ENCODE peak calls at places on chromosomes 6 and 20, in eight cellular contexts. One of them, this sample, is unnamed.
A peak's percentile ranks its signal among the peaks of the same experiment; 100 is the strongest.

GRCh38 chr6:152748843-152749242 is 1.8 kb upstream of the VIP start:
- DNase-seq in GM20000: no peak
- DNase-seq in HFF-Myc: no peak
- DNase-seq in CD4-positive, CD25-positive, alpha-beta regulatory T cell: no peak
- DNase-seq in IMR-90: peak; percentile 33
- DNase-seq in activated T-cell treated with anti-CD3 and anti-CD28 coated beads, Interleukin-2, amount 50 U/mL, for 4 hours: no peak
- DNase-seq in T follicular helper cell: no peak
- DNase-seq in pons: peak; percentile 42
- DNase-seq in this sample: no peak

GRCh38 chr20:57912227-57912582 is 202.4 kb upstream of the PMEPA1 start:
- DNase-seq in GM20000: no peak
- DNase-seq in HFF-Myc: no peak
- DNase-seq in activated T-cell treated with anti-CD3 and anti-CD28 coated beads, Interleukin-2, amount 50 U/mL, for 4 hours: no peak
- DNase-seq in CD4-positive, CD25-positive, alpha-beta regulatory T cell: no peak
- DNase-seq in IMR-90: no peak
- DNase-seq in pons: no peak
- DNase-seq in T follicular helper cell: no peak
- DNase-seq in this sample: no peak

GRCh38 chr6:122660296-122660695 is 50.1 kb downstream of the PKIB start:
- DNase-seq in GM20000: no peak
- DNase-seq in IMR-90: no peak
- DNase-seq in activated T-cell treated with anti-CD3 and anti-CD28 coated beads, Interleukin-2, amount 50 U/mL, for 4 hours: no peak
- DNase-seq in T follicular helper cell: no peak
- DNase-seq in CD4-positive, CD25-positive, alpha-beta regulatory T cell: no peak
- DNase-seq in HFF-Myc: no peak
- DNase-seq in pons: no peak
- DNase-seq in this sample: no peak

GRCh38 chr6:116511424-116512131 is at the start of gene CALHM5:
- DNase-seq in T follicular helper cell: no peak
- DNase-seq in pons: peak; percentile 48
- DNase-seq in IMR-90: peak; percentile 94
- DNase-seq in GM20000: no peak
- DNase-seq in HFF-Myc: peak; percentile 80
- DNase-seq in activated T-cell treated with anti-CD3 and anti-CD28 coated beads, Interleukin-2, amount 50 U/mL, for 4 hours: no peak
- DNase-seq in CD4-positive, CD25-positive, alpha-beta regulatory T cell: no peak
- DNase-seq in this sample: no peak

GRCh38 chr6:141056945-141057635 is 1075.6 kb upstream of the GJE1 start:
- DNase-seq in T follicular helper cell: no peak
- DNase-seq in CD4-positive, CD25-positive, alpha-beta regulatory T cell: no peak
- DNase-seq in pons: no peak
- DNase-seq in GM20000: no peak
- DNase-seq in HFF-Myc: no peak
- DNase-seq in IMR-90: no peak
- DNase-seq in activated T-cell treated with anti-CD3 and anti-CD28 coated beads, Interleukin-2, amount 50 U/mL, for 4 hours: no peak
- DNase-seq in this sample: no peak

GRCh38 chr20:53714524-53714923 is 120.9 kb upstream of the ZNF217 start:
- DNase-seq in GM20000: no peak
- DNase-seq in CD4-positive, CD25-positive, alpha-beta regulatory T cell: no peak
- DNase-seq in activated T-cell treated with anti-CD3 and anti-CD28 coated beads, Interleukin-2, amount 50 U/mL, for 4 hours: no peak
- DNase-seq in pons: no peak
- DNase-seq in IMR-90: no peak
- DNase-seq in T follicular helper cell: no peak
- DNase-seq in HFF-Myc: no peak
- DNase-seq in this sample: no peak

GRCh38 chr6:117627533-117627932 is 25.2 kb upstream of the GOPC start:
- DNase-seq in IMR-90: no peak
- DNase-seq in T follicular helper cell: no peak
- DNase-seq in HFF-Myc: no peak
- DNase-seq in GM20000: no peak
- DNase-seq in CD4-positive, CD25-positive, alpha-beta regulatory T cell: no peak
- DNase-seq in pons: no peak
- DNase-seq in activated T-cell treated with anti-CD3 and anti-CD28 coated beads, Interleukin-2, amount 50 U/mL, for 4 hours: no peak
- DNase-seq in this sample: no peak

GRCh38 chr6:40444811-40445210 is 142.4 kb downstream of the LRFN2 start:
- DNase-seq in CD4-positive, CD25-positive, alpha-beta regulatory T cell: no peak
- DNase-seq in pons: no peak
- DNase-seq in HFF-Myc: no peak
- DNase-seq in GM20000: no peak
- DNase-seq in activated T-cell treated with anti-CD3 and anti-CD28 coated beads, Interleukin-2, amount 50 U/mL, for 4 hours: no peak
- DNase-seq in IMR-90: no peak
- DNase-seq in T follicular helper cell: no peak
- DNase-seq in this sample: no peak

GRCh38 chr6:16799279-16800193 is 38.3 kb upstream of the ATXN1 start:
- DNase-seq in CD4-positive, CD25-positive, alpha-beta regulatory T cell: no peak
- DNase-seq in IMR-90: peak; percentile 49
- DNase-seq in activated T-cell treated with anti-CD3 and anti-CD28 coated beads, Interleukin-2, amount 50 U/mL, for 4 hours: no peak
- DNase-seq in HFF-Myc: no peak
- DNase-seq in T follicular helper cell: no peak
- DNase-seq in pons: no peak
- DNase-seq in GM20000: no peak
- DNase-seq in this sample: no peak

GRCh38 chr20:57948177-57948955 is 238.6 kb upstream of the PMEPA1 start:
- DNase-seq in CD4-positive, CD25-positive, alpha-beta regulatory T cell: no peak
- DNase-seq in T follicular helper cell: no peak
- DNase-seq in activated T-cell treated with anti-CD3 and anti-CD28 coated beads, Interleukin-2, amount 50 U/mL, for 4 hours: no peak
- DNase-seq in pons: no peak
- DNase-seq in HFF-Myc: no peak
- DNase-seq in GM20000: no peak
- DNase-seq in IMR-90: no peak
- DNase-seq in this sample: no peak

GRCh38 chr6:147081210-147081609 is 123.0 kb upstream of the STXBP5 start:
- DNase-seq in T follicular helper cell: no peak
- DNase-seq in CD4-positive, CD25-positive, alpha-beta regulatory T cell: no peak
- DNase-seq in HFF-Myc: no peak
- DNase-seq in activated T-cell treated with anti-CD3 and anti-CD28 coated beads, Interleukin-2, amount 50 U/mL, for 4 hours: no peak
- DNase-seq in pons: no peak
- DNase-seq in GM20000: no peak
- DNase-seq in IMR-90: no peak
- DNase-seq in this sample: no peak

GRCh38 chr6:144013486-144013909 is 5.4 kb upstream of the PLAGL1 start:
- DNase-seq in pons: peak; percentile 77
- DNase-seq in T follicular helper cell: peak; percentile 44
- DNase-seq in HFF-Myc: peak; percentile 77
- DNase-seq in CD4-positive, CD25-positive, alpha-beta regulatory T cell: peak; percentile 40
- DNase-seq in GM20000: peak; percentile 70
- DNase-seq in activated T-cell treated with anti-CD3 and anti-CD28 coated beads, Interleukin-2, amount 50 U/mL, for 4 hours: peak; percentile 61
- DNase-seq in IMR-90: peak; percentile 71
- DNase-seq in this sample: peak; percentile 14

GRCh38 chr6:12232339-12232738 is 57.8 kb upstream of the EDN1 start:
- DNase-seq in activated T-cell treated with anti-CD3 and anti-CD28 coated beads, Interleukin-2, amount 50 U/mL, for 4 hours: no peak
- DNase-seq in IMR-90: peak; percentile 28
- DNase-seq in pons: no peak
- DNase-seq in CD4-positive, CD25-positive, alpha-beta regulatory T cell: no peak
- DNase-seq in T follicular helper cell: no peak
- DNase-seq in HFF-Myc: no peak
- DNase-seq in GM20000: peak; percentile 23
- DNase-seq in this sample: no peak

GRCh38 chr20:2228926-2229325 is 66.9 kb upstream of the TGM3 start:
- DNase-seq in HFF-Myc: no peak
- DNase-seq in pons: no peak
- DNase-seq in CD4-positive, CD25-positive, alpha-beta regulatory T cell: no peak
- DNase-seq in IMR-90: no peak
- DNase-seq in GM20000: no peak
- DNase-seq in activated T-cell treated with anti-CD3 and anti-CD28 coated beads, Interleukin-2, amount 50 U/mL, for 4 hours: no peak
- DNase-seq in T follicular helper cell: no peak
- DNase-seq in this sample: no peak

GRCh38 chr6:157226026-157226639 is 97.2 kb downstream of the TMEM242 start:
- DNase-seq in HFF-Myc: no peak
- DNase-seq in CD4-positive, CD25-positive, alpha-beta regulatory T cell: no peak
- DNase-seq in GM20000: no peak
- DNase-seq in T follicular helper cell: no peak
- DNase-seq in IMR-90: peak; percentile 39
- DNase-seq in pons: peak; percentile 26
- DNase-seq in activated T-cell treated with anti-CD3 and anti-CD28 coated beads, Interleukin-2, amount 50 U/mL, for 4 hours: no peak
- DNase-seq in this sample: no peak

GRCh38 chr20:46438156-46438750 is 31.8 kb upstream of the ELMO2 start:
- DNase-seq in IMR-90: peak; percentile 32
- DNase-seq in CD4-positive, CD25-positive, alpha-beta regulatory T cell: no peak
- DNase-seq in HFF-Myc: peak; percentile 21
- DNase-seq in T follicular helper cell: peak; percentile 3
- DNase-seq in activated T-cell treated with anti-CD3 and anti-CD28 coated beads, Interleukin-2, amount 50 U/mL, for 4 hours: peak; percentile 7
- DNase-seq in GM20000: peak; percentile 39
- DNase-seq in pons: peak; percentile 92
- DNase-seq in this sample: no peak

GRCh38 chr6:31805939-31806469 is 762 bp downstream of the LSM2 start:
- DNase-seq in GM20000: no peak
- DNase-seq in HFF-Myc: no peak
- DNase-seq in T follicular helper cell: no peak
- DNase-seq in activated T-cell treated with anti-CD3 and anti-CD28 coated beads, Interleukin-2, amount 50 U/mL, for 4 hours: no peak
- DNase-seq in pons: no peak
- DNase-seq in CD4-positive, CD25-positive, alpha-beta regulatory T cell: no peak
- DNase-seq in IMR-90: no peak
- DNase-seq in this sample: no peak

GRCh38 chr6:53967415-53967814 is 143.8 kb upstream of the MLIP start:
- DNase-seq in GM20000: no peak
- DNase-seq in CD4-positive, CD25-positive, alpha-beta regulatory T cell: no peak
- DNase-seq in T follicular helper cell: no peak
- DNase-seq in IMR-90: no peak
- DNase-seq in activated T-cell treated with anti-CD3 and anti-CD28 coated beads, Interleukin-2, amount 50 U/mL, for 4 hours: no peak
- DNase-seq in pons: no peak
- DNase-seq in HFF-Myc: no peak
- DNase-seq in this sample: no peak

GRCh38 chr20:14288341-14289330 is 48.8 kb downstream of the FLRT3 start:
- DNase-seq in IMR-90: peak; percentile 72
- DNase-seq in CD4-positive, CD25-positive, alpha-beta regulatory T cell: no peak
- DNase-seq in T follicular helper cell: no peak
- DNase-seq in GM20000: no peak
- DNase-seq in HFF-Myc: peak; percentile 1
- DNase-seq in activated T-cell treated with anti-CD3 and anti-CD28 coated beads, Interleukin-2, amount 50 U/mL, for 4 hours: no peak
- DNase-seq in pons: no peak
- DNase-seq in this sample: no peak

GRCh38 chr20:39338977-39339376 is 376.8 kb downstream of the DHX35 start:
- DNase-seq in CD4-positive, CD25-positive, alpha-beta regulatory T cell: no peak
- DNase-seq in T follicular helper cell: no peak
- DNase-seq in IMR-90: no peak
- DNase-seq in GM20000: peak; percentile 33
- DNase-seq in activated T-cell treated with anti-CD3 and anti-CD28 coated beads, Interleukin-2, amount 50 U/mL, for 4 hours: no peak
- DNase-seq in HFF-Myc: no peak
- DNase-seq in pons: peak; percentile 63
- DNase-seq in this sample: no peak

GRCh38 chr6:104186836-104187235 is 672.9 kb downstream of the HACE1 start:
- DNase-seq in GM20000: no peak
- DNase-seq in pons: no peak
- DNase-seq in activated T-cell treated with anti-CD3 and anti-CD28 coated beads, Interleukin-2, amount 50 U/mL, for 4 hours: no peak
- DNase-seq in IMR-90: no peak
- DNase-seq in T follicular helper cell: no peak
- DNase-seq in HFF-Myc: no peak
- DNase-seq in CD4-positive, CD25-positive, alpha-beta regulatory T cell: no peak
- DNase-seq in this sample: no peak

GRCh38 chr6:151067684-151068596 is 171.8 kb upstream of the AKAP12 start:
- DNase-seq in GM20000: no peak
- DNase-seq in pons: peak; percentile 69
- DNase-seq in T follicular helper cell: no peak
- DNase-seq in IMR-90: peak; percentile 97
- DNase-seq in activated T-cell treated with anti-CD3 and anti-CD28 coated beads, Interleukin-2, amount 50 U/mL, for 4 hours: no peak
- DNase-seq in CD4-positive, CD25-positive, alpha-beta regulatory T cell: no peak
- DNase-seq in HFF-Myc: peak; percentile 58
- DNase-seq in this sample: no peak

GRCh38 chr6:52098649-52099184 is 11.3 kb upstream of the PKHD1 start:
- DNase-seq in T follicular helper cell: no peak
- DNase-seq in HFF-Myc: no peak
- DNase-seq in GM20000: no peak
- DNase-seq in pons: no peak
- DNase-seq in IMR-90: no peak
- DNase-seq in CD4-positive, CD25-positive, alpha-beta regulatory T cell: no peak
- DNase-seq in activated T-cell treated with anti-CD3 and anti-CD28 coated beads, Interleukin-2, amount 50 U/mL, for 4 hours: no peak
- DNase-seq in this sample: no peak

GRCh38 chr20:47328841-47329448 is 27.6 kb downstream of the ZMYND8 start:
- DNase-seq in HFF-Myc: no peak
- DNase-seq in pons: no peak
- DNase-seq in activated T-cell treated with anti-CD3 and anti-CD28 coated beads, Interleukin-2, amount 50 U/mL, for 4 hours: no peak
- DNase-seq in GM20000: no peak
- DNase-seq in IMR-90: no peak
- DNase-seq in CD4-positive, CD25-positive, alpha-beta regulatory T cell: no peak
- DNase-seq in T follicular helper cell: no peak
- DNase-seq in this sample: no peak

This sample was measured in effector memory CD4-positive, alpha-beta T cell.